ENCODE peak calls at places on chromosomes 3 and 15, in nine cellular contexts. N, M, F, Y, T, I, Z, W and U are unnamed samples.
A peak's percentile ranks its signal among the peaks of the same experiment; 100 is the strongest.

GRCh38 chr3:130960139-130960779 is 66.4 kb downstream of the ASTE1 start:
- DNase-seq in N (no peak), M (no peak), F (no peak), Y (no peak), T (no peak), I (no peak), Z (no peak), W (no peak), U (peak; percentile 63)

GRCh38 chr15:48627260-48627969 is 18.1 kb downstream of the FBN1 start:
- DNase-seq in N (no peak), M (peak; percentile 59), F (no peak), Y (no peak), T (no peak), I (peak; percentile 11), Z (peak; percentile 40), W (no peak), U (peak; percentile 95)

GRCh38 chr3:120062474-120062873 is 31.8 kb downstream of the GSK3B start:
- DNase-seq in N (no peak), M (no peak), F (no peak), Y (no peak), T (no peak), I (peak; percentile 43), Z (peak; percentile 16), W (no peak), U (peak; percentile 5)

GRCh38 chr3:184372911-184373310 is 5.1 kb downstream of the THPO start:
- DNase-seq in N (no peak), M (no peak), F (no peak), Y (no peak), T (no peak), I (no peak), Z (no peak), W (no peak), U (no peak)

GRCh38 chr15:32884136-32884535 is 166.3 kb downstream of the GREM1 start:
- DNase-seq in N (no peak), M (no peak), F (no peak), Y (no peak), T (no peak), I (no peak), Z (no peak), W (no peak), U (peak; percentile 39)

GRCh38 chr15:36742696-36743095 is 163.3 kb downstream of the CDIN1 start:
- DNase-seq in N (no peak), M (no peak), F (no peak), Y (no peak), T (no peak), I (no peak), Z (peak; percentile 84), W (peak; percentile 6), U (no peak)

GRCh38 chr3:132135628-132136333 is 101.0 kb upstream of the CPNE4 start:
- DNase-seq in N (peak; percentile 3), M (peak; percentile 20), F (peak; percentile 18), Y (peak; percentile 13), T (no peak), I (peak; percentile 31), Z (peak; percentile 93), W (peak; percentile 19), U (peak; percentile 98)

GRCh38 chr15:33987444-33987843 is 19.1 kb downstream of the CHRM5 start:
- DNase-seq in N (no peak), M (no peak), F (no peak), Y (no peak), T (no peak), I (no peak), Z (no peak), W (no peak), U (no peak)

GRCh38 chr3:137992592-137992991 is 17.4 kb upstream of the CLDN18 start:
- DNase-seq in N (no peak), M (no peak), F (no peak), Y (no peak), T (no peak), I (no peak), Z (no peak), W (no peak), U (peak; percentile 19)

GRCh38 chr3:137988982-137989381 is 21.0 kb upstream of the CLDN18 start:
- DNase-seq in N (no peak), M (no peak), F (no peak), Y (no peak), T (no peak), I (no peak), Z (no peak), W (peak; percentile 61), U (no peak)

GRCh38 chr3:137990427-137990826 is 19.5 kb upstream of the CLDN18 start:
- DNase-seq in N (no peak), M (no peak), F (no peak), Y (no peak), T (no peak), I (no peak), Z (no peak), W (no peak), U (no peak)

GRCh38 chr3:137988152-137988551 is 21.8 kb upstream of the CLDN18 start:
- DNase-seq in N (no peak), M (no peak), F (peak; percentile 87), Y (no peak), T (no peak), I (no peak), Z (no peak), W (peak; percentile 72), U (no peak)

DNA sequence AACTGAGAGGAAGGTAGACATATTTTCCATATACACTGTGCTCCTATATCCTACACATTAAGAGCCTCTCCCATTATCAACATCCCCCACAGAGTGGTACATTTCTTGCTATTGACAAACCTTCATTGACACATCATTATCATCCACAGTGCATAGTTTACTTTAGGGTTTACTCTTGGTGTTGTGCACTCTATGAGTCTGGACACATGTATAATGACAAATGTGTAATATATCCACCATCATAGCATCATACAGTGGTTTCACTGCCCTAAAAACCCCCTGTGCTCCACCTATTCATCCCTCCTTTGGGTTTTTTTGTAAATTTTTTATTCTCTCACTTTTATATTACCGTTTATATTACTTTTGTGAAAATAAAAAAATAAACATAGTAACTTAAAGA is 22.2 kb upstream of the CLDN18 start:
- DNase-seq in N (no peak), M (no peak), F (no peak), Y (no peak), T (no peak), I (no peak), Z (no peak), W (no peak), U (no peak)
- TF ChIP-seq EZH2phosphoT487 in N (no peak), M (no peak), F (no peak), Y (no peak), T (no peak), I (no peak), Z (no peak), W (no peak), U (no peak)

GRCh38 chr15:89382288-89382687 is 47.7 kb upstream of the POLG start:
- DNase-seq in N (no peak), M (no peak), F (no peak), Y (no peak), T (no peak), I (no peak), Z (no peak), W (no peak), U (no peak)

GRCh38 chr15:89381888-89382287 is 47.3 kb upstream of the POLG start:
- DNase-seq in N (no peak), M (no peak), F (no peak), Y (no peak), T (no peak), I (no peak), Z (no peak), W (no peak), U (no peak)

GRCh38 chr15:89381330-89381729 is 46.7 kb upstream of the POLG start:
- DNase-seq in N (no peak), M (no peak), F (no peak), Y (peak; percentile 71), T (no peak), I (no peak), Z (no peak), W (no peak), U (no peak)

GRCh38 chr15:89385596-89386242 is 51.1 kb upstream of the POLG start:
- DNase-seq in N (no peak), M (no peak), F (no peak), Y (no peak), T (no peak), I (no peak), Z (peak; percentile 85), W (no peak), U (no peak)

GRCh38 chr15:89383635-89384604 is 49.3 kb upstream of the POLG start:
- DNase-seq in N (no peak), M (no peak), F (no peak), Y (peak; percentile 81), T (no peak), I (peak; percentile 39), Z (peak; percentile 81), W (peak; percentile 95), U (peak; percentile 42)
- H3K4me1 ChIP-seq in N (peaks cover 5% of the 10 kb centered on the region), M (peaks cover 18% of the 10 kb centered on the region), F (no peaks in the 10 kb centered on the region), Y (peaks cover 10% of the 10 kb centered on the region), T (no peaks in the 10 kb centered on the region), I (peaks cover 28% of the 10 kb centered on the region), Z (peaks cover 54% of the 10 kb centered on the region), W (peaks cover 20% of the 10 kb centered on the region), U (no peaks in the 10 kb centered on the region)

DNA sequence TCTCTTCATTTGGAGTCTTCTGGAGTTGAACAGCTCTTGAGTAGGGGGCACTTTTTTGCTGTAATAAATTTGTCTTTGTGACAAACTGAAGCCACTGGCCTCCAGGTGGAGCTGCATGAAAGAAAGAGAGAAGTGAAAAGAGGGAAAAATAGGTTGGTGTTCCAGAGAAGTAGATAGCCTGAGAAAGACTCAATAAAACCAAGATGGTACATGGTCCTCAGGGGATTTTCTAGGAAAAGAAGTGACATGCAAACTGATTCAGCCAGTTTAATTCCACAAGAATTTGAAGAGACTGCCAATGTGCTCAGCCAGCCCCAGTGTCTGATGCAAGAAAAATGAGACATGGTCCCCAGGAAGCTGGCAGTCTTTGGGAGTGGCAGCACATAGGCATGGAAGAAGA is 152.7 kb downstream of the CD47 start:
- DNase-seq in N (peak; percentile 21), M (peak; percentile 53), F (no peak), Y (peak; percentile 19), T (peak; percentile 27), I (peak; percentile 72), Z (peak; percentile 79), W (peak; percentile 45), U (peak; percentile 89)
- TF ChIP-seq EZH2phosphoT487 in N (no peak), M (no peak), F (no peak), Y (no peak), T (no peak), I (no peak), Z (no peak), W (no peak), U (no peak)

DNA sequence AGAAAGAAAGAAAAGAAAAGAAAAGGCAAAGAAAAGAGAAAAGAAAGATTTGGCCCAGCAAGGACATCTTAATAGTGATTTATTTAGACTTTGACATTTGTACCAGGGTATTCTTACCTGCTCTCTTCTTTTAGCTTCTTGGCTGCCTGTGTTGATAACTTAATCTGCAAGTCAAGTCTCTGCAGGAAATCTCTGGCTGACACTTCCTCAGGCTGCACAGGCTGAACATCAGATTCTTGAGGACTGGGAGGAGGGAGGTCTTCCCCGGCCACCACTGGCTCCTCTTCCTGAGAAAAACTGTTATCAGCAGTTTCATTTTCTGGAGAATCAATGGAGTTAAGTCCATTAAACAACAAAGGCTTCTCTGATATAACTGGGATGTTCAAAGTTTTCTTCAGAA is 12.8 kb downstream of the LYSMD2 start:
- DNase-seq in N (no peak), M (peak; percentile 20), F (no peak), Y (no peak), T (no peak), I (peak; percentile 21), Z (no peak), W (no peak), U (no peak)
- H3K4me1 ChIP-seq in N (peaks cover 24% of the 10 kb centered on the region), M (no peaks in the 10 kb centered on the region), F (no peaks in the 10 kb centered on the region), Y (peaks cover 30% of the 10 kb centered on the region), T (peaks cover 8% of the 10 kb centered on the region), I (peaks cover 13% of the 10 kb centered on the region), Z (peaks cover 12% of the 10 kb centered on the region), W (peaks cover 3% of the 10 kb centered on the region), U (peaks cover 25% of the 10 kb centered on the region)